ENCODE peak calls at places on chromosomes 2 and 18, in seven cellular contexts. R is testis; Q is activated CD4-positive, alpha-beta T cell treated with anti-CD3 and anti-CD28 coated beads, Interleukin-2, amount 50 U/mL, for 4 hours; W is AG10803; E is GM12878; O is stimulated activated CD8-positive, alpha-beta memory T cell treated with anti-CD3 and anti-CD28 coated beads, Interleukin-7, amount 100 ng/mL, for 24 hours; B is amniotic epithelial cell. H is an unnamed sample.

GRCh38 chr2:240994161-240994896 is 4.1 kb upstream of the SNED1 start:
- DNase-seq in B (no peak), O (no peak), R (peak), Q (no peak), W (no peak), E (no peak), H (no peak)

GRCh38 chr18:46481847-46482245 is 175.2 kb downstream of the LOXHD1 start:
- DNase-seq in E (no peak), O (no peak), R (no peak), W (no peak), B (no peak), Q (no peak), H (no peak)

GRCh38 chr2:128369126-128369555 is 50.5 kb upstream of the HS6ST1 start:
- DNase-seq in E (no peak), B (no peak), Q (no peak), R (peak), O (no peak), W (peak), H (no peak)

GRCh38 chr2:175030380-175031271 is 25.4 kb upstream of the CHN1 start:
- DNase-seq in R (peak), B (peak), E (no peak), W (peak), Q (no peak), O (no peak), H (peak)

GRCh38 chr18:49647496-49648168 is 85.8 kb downstream of the LIPG start:
- DNase-seq in O (no peak), E (no peak), Q (no peak), B (peak), R (no peak), W (peak), H (no peak)

GRCh38 chr2:134917958-134918517 is 584 bp upstream of the CCNT2 start:
- DNase-seq in E (peak), R (no peak), W (no peak), Q (peak), B (no peak), O (no peak), H (peak)

GRCh38 chr2:63055510-63056308 is 5.1 kb downstream of the OTX1 start:
- DNase-seq in W (no peak), R (no peak), O (no peak), E (no peak), Q (no peak), B (no peak), H (no peak)

GRCh38 chr2:10668402-10669012 is 21.3 kb downstream of the NOL10 start:
- DNase-seq in E (peak), B (peak), R (no peak), O (no peak), Q (no peak), W (peak), H (peak)

GRCh38 chr2:3741372-3741771 is 38.0 kb downstream of the DCDC2C start:
- DNase-seq in R (no peak), O (no peak), E (no peak), W (no peak), B (no peak), Q (no peak), H (no peak)

GRCh38 chr2:192500550-192501200 is 305.9 kb upstream of the TMEFF2 start:
- DNase-seq in Q (no peak), R (no peak), W (no peak), O (no peak), B (peak), E (peak), H (no peak)

GRCh38 chr18:48934400-48934707 is 16.4 kb downstream of the SMAD7 start:
- DNase-seq in Q (no peak), O (no peak), W (no peak), R (no peak), B (no peak), E (no peak), H (no peak)

GRCh38 chr2:126883661-126884030 is 15.0 kb upstream of the TEX51 start:
- DNase-seq in Q (no peak), E (no peak), W (no peak), B (no peak), O (no peak), R (no peak), H (no peak)

GRCh38 chr2:98412751-98413445 is 31.8 kb upstream of the INPP4A start:
- DNase-seq in R (peak), B (peak), Q (peak), E (peak), O (peak), W (peak), H (peak)

GRCh38 chr2:175063741-175064140 is 58.6 kb upstream of the CHN1 start:
- DNase-seq in W (no peak), B (peak), O (no peak), Q (no peak), R (no peak), E (no peak), H (no peak)

GRCh38 chr18:48072428-48073204 is 142.2 kb upstream of the SMAD2 start:
- DNase-seq in B (no peak), R (no peak), E (no peak), W (peak), Q (no peak), O (no peak), H (no peak)

GRCh38 chr18:765764-766549 is 46.1 kb downstream of the YES1 start:
- DNase-seq in O (no peak), R (no peak), W (no peak), B (no peak), Q (no peak), E (no peak), H (no peak)

GRCh38 chr2:55309441-55309840 is 40.4 kb upstream of the MTIF2 start:
- DNase-seq in B (peak), O (no peak), W (peak), E (no peak), R (no peak), Q (no peak), H (no peak)

GRCh38 chr18:11113046-11113548 is 36.3 kb downstream of the PIEZO2 start:
- DNase-seq in E (no peak), W (no peak), Q (no peak), B (no peak), R (no peak), O (no peak), H (no peak)

GRCh38 chr18:30889582-30890301 is 152.8 kb downstream of the DSC3 start:
- DNase-seq in B (peak), O (no peak), R (no peak), W (no peak), Q (no peak), E (no peak), H (no peak)

GRCh38 chr18:34697891-34698290 is 12.2 kb upstream of the DTNA start:
- DNase-seq in Q (no peak), B (no peak), E (no peak), W (no peak), O (no peak), R (no peak), H (no peak)

GRCh38 chr2:106551466-106552130 is 64.4 kb downstream of the CD8B2 start:
- DNase-seq in B (no peak), O (no peak), Q (no peak), R (no peak), E (no peak), W (no peak), H (no peak)

GRCh38 chr2:105870062-105870461 is 125.3 kb downstream of the NCK2 start:
- DNase-seq in R (no peak), W (no peak), Q (no peak), B (no peak), E (no peak), O (no peak), H (no peak)

GRCh38 chr18:12421732-12422131 is 14.0 kb downstream of the PRELID3A start:
- DNase-seq in E (no peak), B (no peak), W (no peak), O (no peak), Q (no peak), R (no peak), H (no peak)

GRCh38 chr2:88709117-88709739 is 17.8 kb downstream of the RPIA start:
- DNase-seq in O (no peak), Q (no peak), B (peak), W (peak), E (no peak), R (no peak), H (no peak)